ENCODE peak calls at places on chromosomes 12 and 14, in six cellular contexts. C, P, N, V, W and M are unnamed samples.

GRCh38 chr12:26523708-26524150 is 309.3 kb downstream of the ITPR2 start:
- DNase-seq in C (peak), P (peak), N (no peak), V (no peak), W (no peak), M (peak)

GRCh38 chr12:75720807-75721206 is 209.4 kb upstream of the KRR1 start:
- DNase-seq in C (no peak), P (no peak), N (no peak), V (no peak), W (peak), M (peak)

GRCh38 chr12:92621833-92622232 is 81.0 kb upstream of the PLEKHG7 start:
- DNase-seq in C (no peak), P (no peak), N (no peak), V (no peak), W (no peak), M (no peak)

GRCh38 chr12:4269279-4269991 is 4.1 kb upstream of the CCND2 start:
- DNase-seq in C (no peak), P (peak), N (peak), V (no peak), W (peak), M (no peak)

GRCh38 chr14:55976619-55977018 is 141.6 kb upstream of the PELI2 start:
- DNase-seq in C (no peak), P (peak), N (no peak), V (no peak), W (no peak), M (peak)

GRCh38 chr12:38555620-38556596 is 239.3 kb downstream of the ALG10B start:
- DNase-seq in C (no peak), P (no peak), N (no peak), V (peak), W (no peak), M (no peak)

GRCh38 chr12:68971404-68971803 is 38.4 kb upstream of the CPM start:
- DNase-seq in C (no peak), P (peak), N (no peak), V (peak), W (no peak), M (peak)

GRCh38 chr12:19304149-19304780 is 135.0 kb upstream of the AEBP2 start:
- DNase-seq in C (no peak), P (no peak), N (no peak), V (no peak), W (no peak), M (no peak)

GRCh38 chr12:96091833-96092232 is 56.4 kb upstream of the LTA4H start:
- DNase-seq in C (no peak), P (no peak), N (no peak), V (peak), W (no peak), M (no peak)
- TF ChIP-seq CTCF in C (no peak), P (no peak), N (no peak), V (no peak), W (no peak), M (no peak)

GRCh38 chr12:103566398-103566797 is 20.7 kb upstream of the STAB2 start:
- DNase-seq in C (no peak), P (no peak), N (no peak), V (peak), W (no peak), M (no peak)

GRCh38 chr12:103572312-103572711 is 14.8 kb upstream of the STAB2 start:
- DNase-seq in C (no peak), P (no peak), N (no peak), V (no peak), W (no peak), M (no peak)

GRCh38 chr12:103569278-103569677 is 17.8 kb upstream of the STAB2 start:
- DNase-seq in C (no peak), P (no peak), N (no peak), V (no peak), W (no peak), M (no peak)

GRCh38 chr12:103571286-103571685 is 15.8 kb upstream of the STAB2 start:
- DNase-seq in C (no peak), P (peak), N (no peak), V (no peak), W (peak), M (no peak)
- H3K4me3 ChIP-seq in C (no peak), P (no peak), N (no peak), V (no peak), W (no peak), M (no peak)

GRCh38 chr12:119156401-119156800 is 22.3 kb upstream of the HSPB8 start:
- DNase-seq in C (no peak), P (no peak), N (no peak), V (peak), W (no peak), M (no peak)
- TF ChIP-seq CTCF in C (no peak), P (no peak), N (no peak), V (no peak), W (peak), M (peak)

DNA sequence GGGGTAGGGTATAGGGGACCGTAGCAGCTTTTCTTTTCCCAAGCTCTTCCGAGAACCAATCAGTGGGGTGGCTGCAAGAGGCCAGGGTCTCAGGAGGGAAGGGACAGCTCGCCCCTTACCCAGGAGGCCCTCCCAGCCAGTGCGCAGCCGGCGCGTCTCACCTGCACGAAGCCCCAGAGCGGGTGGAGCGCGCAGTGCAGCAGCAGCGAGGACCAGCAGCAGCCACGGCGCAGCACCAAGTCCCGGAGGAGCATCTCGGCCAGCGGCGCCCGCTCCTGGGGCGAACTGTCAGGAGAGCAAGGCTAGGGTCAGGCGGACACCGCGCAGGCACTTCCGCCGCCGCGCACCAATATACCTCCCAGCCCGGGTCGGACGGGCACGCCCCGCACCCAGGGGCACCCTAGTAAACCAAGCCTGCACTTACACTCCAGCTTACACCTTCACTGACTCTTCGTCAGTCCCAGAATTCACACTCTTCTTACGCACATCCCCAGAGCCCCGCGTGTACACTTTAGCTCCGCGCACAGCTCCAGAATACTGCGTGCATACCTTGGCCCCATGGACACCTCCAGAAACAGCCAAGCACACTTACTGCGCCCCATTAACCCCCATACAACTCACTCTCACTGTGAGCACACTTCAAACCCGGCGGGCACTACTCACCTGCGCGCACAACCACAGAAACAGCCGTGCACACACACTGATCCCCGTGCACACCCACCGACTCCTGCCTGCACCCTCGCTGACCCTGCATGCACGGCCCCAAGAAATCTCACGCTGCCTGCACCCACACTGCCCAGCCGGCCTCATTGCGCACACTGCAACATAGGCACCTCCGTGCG is 599 bp downstream of the PRIMA1 start:
- DNase-seq in C (no peak), P (no peak), N (no peak), V (no peak), W (peak), M (no peak)
- H3K4me3 ChIP-seq in C (peak), P (no peak), N (no peak), V (peak), W (peak), M (no peak)

GRCh38 chr12:79690606-79691298 is at the start of gene PAWR:
- DNase-seq in C (peak), P (peak), N (peak), V (peak), W (peak), M (peak)
- TF ChIP-seq CTCF in C (peak), P (peak), N (peak), V (peak), W (no peak), M (peak)

DNA sequence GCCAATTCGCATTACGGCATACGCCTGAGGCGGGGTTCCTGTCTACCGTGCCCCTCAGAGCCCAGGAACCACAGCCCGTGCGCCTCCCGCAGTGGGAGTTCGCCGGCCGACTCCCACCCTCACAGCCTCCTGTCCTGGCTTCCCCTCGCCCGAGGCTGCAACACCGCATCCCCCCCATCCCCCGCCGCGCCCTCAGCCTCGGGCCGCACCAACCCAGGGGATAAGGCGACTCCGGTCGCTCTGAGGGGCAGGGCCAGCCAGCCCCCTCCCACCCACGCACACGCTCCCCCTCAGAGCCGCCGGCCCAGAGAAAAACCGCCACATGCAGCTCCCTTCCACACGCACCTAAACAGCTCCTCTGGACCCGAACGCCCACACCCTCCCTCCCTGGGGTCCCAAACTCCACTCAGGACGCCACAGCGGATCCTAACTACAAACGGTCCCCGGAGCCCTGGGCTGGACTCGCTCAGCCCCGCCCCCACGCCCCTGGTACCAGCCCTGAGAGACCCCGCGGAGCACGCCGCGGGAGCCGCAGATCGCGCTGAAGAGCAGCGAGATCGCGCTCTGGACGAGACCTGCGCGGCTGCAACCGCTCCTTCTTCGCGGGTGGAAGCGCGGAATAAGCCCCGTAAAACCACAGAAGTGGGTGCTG is at the start of gene C14orf39:
- DNase-seq in C (no peak), P (peak), N (no peak), V (no peak), W (peak), M (peak)
- H3K4me3 ChIP-seq in C (peak), P (no peak), N (no peak), V (no peak), W (peak), M (peak)

GRCh38 chr14:33184587-33184986 is 245.9 kb downstream of the NPAS3 start:
- DNase-seq in C (no peak), P (peak), N (no peak), V (peak), W (no peak), M (peak)
- TF ChIP-seq CTCF in C (peak), P (no peak), N (no peak), V (no peak), W (peak), M (no peak)

GRCh38 chr14:101763941-101764709 is 2.6 kb downstream of the PPP2R5C start:
- DNase-seq in C (no peak), P (no peak), N (no peak), V (no peak), W (no peak), M (no peak)
- H3K4me3 ChIP-seq in C (no peak), P (no peak), N (no peak), V (no peak), W (no peak), M (no peak)

DNA sequence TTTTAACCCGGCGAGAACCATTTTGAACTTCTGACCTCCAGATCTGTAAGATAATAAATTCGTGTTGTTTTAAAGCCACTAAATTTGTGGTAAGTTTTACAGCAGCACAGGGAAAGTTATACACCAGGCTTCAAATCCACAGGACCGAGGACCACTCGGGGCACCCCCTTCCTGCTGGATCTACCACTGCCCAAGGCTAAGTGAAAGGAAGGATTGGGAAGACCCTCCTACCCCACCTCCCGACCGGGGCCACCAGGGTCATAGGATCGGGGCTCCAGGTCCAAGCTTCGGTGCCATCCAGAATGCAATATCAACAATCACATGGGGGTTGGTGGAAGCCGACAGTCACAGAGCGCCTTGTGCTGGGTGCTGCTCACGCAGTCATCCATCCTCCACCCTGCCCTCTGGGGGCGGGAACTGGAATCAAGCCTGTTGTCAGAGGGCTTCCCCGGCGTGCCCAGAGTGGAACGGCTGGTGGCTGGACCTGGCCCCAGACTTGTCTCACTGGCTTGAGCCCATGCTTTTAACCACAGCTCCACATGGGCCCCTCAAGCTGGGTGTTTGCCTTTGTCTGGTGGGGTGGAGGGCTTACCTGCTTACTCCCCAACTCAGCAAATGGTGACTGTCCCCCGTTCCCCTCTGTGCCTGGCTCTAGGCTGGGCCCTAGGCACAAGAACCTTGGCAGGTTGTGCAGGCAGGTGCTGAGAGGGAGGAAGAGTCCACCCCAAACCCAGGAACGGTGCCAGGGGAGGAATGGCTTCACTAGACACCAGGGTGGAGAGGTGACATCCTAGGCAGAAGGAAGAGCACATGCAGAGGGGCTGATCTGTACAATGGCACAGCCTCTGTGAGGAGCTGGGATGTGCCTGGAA is 180.3 kb upstream of the RTL1 start:
- DNase-seq in C (no peak), P (no peak), N (no peak), V (peak), W (no peak), M (no peak)
- TF ChIP-seq CTCF in C (no peak), P (no peak), N (peak), V (no peak), W (peak), M (no peak)